ENCODE peak calls at places on chromosomes 4 and X, in four cellular contexts. U is body of pancreas, L is A549, P is ovary. R is an unnamed sample.
A peak's percentile ranks its signal among the peaks of the same experiment; 100 is the strongest.

GRCh38 chr4:73917081-73917501 is 47.9 kb downstream of the CXCL1 start:
- DNase-seq in L (peak; percentile 29), P (no peak), U (no peak), R (no peak)

GRCh38 chr4:33924239-33924638 is 2320.1 kb downstream of the ARAP2 start:
- DNase-seq in U (no peak), L (peak; percentile 6), P (no peak), R (no peak)

GRCh38 chrX:18983711-18984380 is at the start of gene PHKA2:
- DNase-seq in L (no peak), P (peak; percentile 33), U (peak; percentile 64), R (peak; percentile 59)

GRCh38 chrX:14897042-14897441 is 23.8 kb downstream of the MOSPD2 start:
- DNase-seq in L (no peak), P (no peak), U (no peak), R (no peak)

GRCh38 chr4:38152305-38152704 is 192.1 kb downstream of the PTTG2 start:
- DNase-seq in P (no peak), L (no peak), U (no peak), R (no peak)

GRCh38 chr4:53920116-53920515 is 144.3 kb downstream of the CHIC2 start:
- DNase-seq in L (no peak), P (no peak), U (no peak), R (no peak)

GRCh38 chrX:130120746-130121504 is 10.6 kb upstream of the ELF4 start:
- DNase-seq in P (peak; percentile 78), U (peak; percentile 64), L (peak; percentile 73), R (peak; percentile 82)

GRCh38 chr4:103996637-103997036 is 276.9 kb upstream of the TACR3 start:
- DNase-seq in L (peak; percentile 71), P (no peak), U (peak; percentile 29), R (peak; percentile 46)

GRCh38 chrX:154327026-154327820 is 31.6 kb downstream of the TKTL1 start:
- DNase-seq in L (no peak), P (no peak), U (peak; percentile 32), R (peak; percentile 23)

GRCh38 chr4:3675251-3676115 is 90.7 kb upstream of the ADRA2C start:
- DNase-seq in P (no peak), L (peak; percentile 12), U (no peak), R (no peak)

GRCh38 chr4:5517372-5517771 is 191.0 kb downstream of the EVC2 start:
- DNase-seq in U (no peak), P (no peak), L (no peak), R (no peak)

GRCh38 chr4:21569638-21570037 is 378.9 kb downstream of the KCNIP4 start:
- DNase-seq in L (no peak), P (no peak), U (no peak), R (no peak)

GRCh38 chr4:31169851-31170250 is 449.7 kb downstream of the PCDH7 start:
- DNase-seq in P (no peak), L (no peak), U (no peak), R (no peak)

GRCh38 chr4:141730805-141731204 is 94.4 kb downstream of the IL15 start:
- DNase-seq in P (no peak), U (no peak), L (no peak), R (no peak)

GRCh38 chrX:71828086-71828485 is 64.9 kb downstream of the CXorf49B start:
- DNase-seq in P (no peak), L (no peak), U (no peak), R (no peak)

GRCh38 chr4:113699772-113700171 is 61.8 kb downstream of the CAMK2D start:
- DNase-seq in L (no peak), U (no peak), P (no peak), R (no peak)

GRCh38 chr4:68123525-68123924 is 6.1 kb downstream of the TMPRSS11F start:
- DNase-seq in L (no peak), U (no peak), P (no peak), R (no peak)

GRCh38 chr4:157804169-157804543 is 368.7 kb downstream of the GASK1B start:
- DNase-seq in U (no peak), P (no peak), L (no peak), R (no peak)

GRCh38 chr4:123994917-123995316 is 598.3 kb downstream of the SPRY1 start:
- DNase-seq in U (no peak), L (peak; percentile 2), P (no peak), R (no peak)

GRCh38 chr4:155796031-155796430 is 37.2 kb downstream of the GUCY1B1 start:
- DNase-seq in U (no peak), P (no peak), L (peak; percentile 31), R (no peak)

GRCh38 chr4:182010876-182011275 is 232.3 kb upstream of the TENM3 start:
- DNase-seq in P (no peak), U (no peak), L (no peak), R (no peak)

GRCh38 chrX:115337735-115338134 is 48.2 kb downstream of the LUZP4 start:
- DNase-seq in U (peak; percentile 12), P (peak; percentile 16), L (no peak), R (no peak)

GRCh38 chr4:48141048-48141447 is 7.0 kb upstream of the TXK start:
- DNase-seq in P (no peak), U (no peak), L (peak; percentile 33), R (no peak)

GRCh38 chr4:11165052-11165451 is 263.6 kb downstream of the HS3ST1 start:
- DNase-seq in U (no peak), L (no peak), P (no peak), R (no peak)

GRCh38 chrX:139126493-139126892 is 404.0 kb upstream of the F9 start:
- DNase-seq in L (peak; percentile 35), P (no peak), U (peak; percentile 68), R (no peak)

GRCh38 chr4:181559637-181560036 is 683.6 kb upstream of the TENM3 start:
- DNase-seq in U (no peak), L (no peak), P (no peak), R (no peak)

DNA sequence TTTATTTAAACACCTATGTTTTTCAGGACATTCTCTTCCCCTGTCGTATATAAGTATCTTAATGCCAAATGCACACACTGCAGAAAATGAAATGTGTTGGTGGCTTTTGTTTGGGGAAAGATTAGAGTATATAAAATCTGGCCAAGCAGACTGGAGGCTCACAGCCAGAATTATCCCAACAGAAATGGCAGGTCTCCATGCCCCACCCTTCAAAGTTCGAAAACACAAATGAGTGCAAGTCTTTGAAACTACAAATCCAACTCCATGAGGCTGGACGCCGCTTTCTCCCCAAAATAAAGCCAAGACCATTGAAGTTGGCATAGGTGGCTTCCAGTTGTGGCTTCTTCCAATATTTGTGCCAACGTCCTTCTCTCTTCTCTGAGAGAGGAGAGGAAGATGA is 72.0 kb downstream of the APBB2 start:
- DNase-seq in U (no peak), L (no peak), P (peak; percentile 49), R (no peak)
- H3K4me1 ChIP-seq in U (peaks cover 50% of the 10 kb centered on the region), L (peaks cover 41% of the 10 kb centered on the region), P (peaks cover 21% of the 10 kb centered on the region), R (peaks cover 30% of the 10 kb centered on the region)

GRCh38 chr4:144645621-144646522 is at the start of gene HHIP:
- DNase-seq in U (peak; percentile 79), P (peak; percentile 41), L (peak; percentile 14), R (peak; percentile 46)
- TF ChIP-seq POLR2A in U (peak; percentile 48), P (no peak), L (no peak), R (no peak)

GRCh38 chr4:917466-917865 is 14.7 kb downstream of the GAK start:
- DNase-seq in U (no peak), L (no peak), P (no peak), R (no peak)
- H3K4me1 ChIP-seq in U (no peaks in the 10 kb centered on the region), L (no peaks in the 10 kb centered on the region), P (peaks cover 16% of the 10 kb centered on the region), R (peaks cover 7% of the 10 kb centered on the region)

DNA sequence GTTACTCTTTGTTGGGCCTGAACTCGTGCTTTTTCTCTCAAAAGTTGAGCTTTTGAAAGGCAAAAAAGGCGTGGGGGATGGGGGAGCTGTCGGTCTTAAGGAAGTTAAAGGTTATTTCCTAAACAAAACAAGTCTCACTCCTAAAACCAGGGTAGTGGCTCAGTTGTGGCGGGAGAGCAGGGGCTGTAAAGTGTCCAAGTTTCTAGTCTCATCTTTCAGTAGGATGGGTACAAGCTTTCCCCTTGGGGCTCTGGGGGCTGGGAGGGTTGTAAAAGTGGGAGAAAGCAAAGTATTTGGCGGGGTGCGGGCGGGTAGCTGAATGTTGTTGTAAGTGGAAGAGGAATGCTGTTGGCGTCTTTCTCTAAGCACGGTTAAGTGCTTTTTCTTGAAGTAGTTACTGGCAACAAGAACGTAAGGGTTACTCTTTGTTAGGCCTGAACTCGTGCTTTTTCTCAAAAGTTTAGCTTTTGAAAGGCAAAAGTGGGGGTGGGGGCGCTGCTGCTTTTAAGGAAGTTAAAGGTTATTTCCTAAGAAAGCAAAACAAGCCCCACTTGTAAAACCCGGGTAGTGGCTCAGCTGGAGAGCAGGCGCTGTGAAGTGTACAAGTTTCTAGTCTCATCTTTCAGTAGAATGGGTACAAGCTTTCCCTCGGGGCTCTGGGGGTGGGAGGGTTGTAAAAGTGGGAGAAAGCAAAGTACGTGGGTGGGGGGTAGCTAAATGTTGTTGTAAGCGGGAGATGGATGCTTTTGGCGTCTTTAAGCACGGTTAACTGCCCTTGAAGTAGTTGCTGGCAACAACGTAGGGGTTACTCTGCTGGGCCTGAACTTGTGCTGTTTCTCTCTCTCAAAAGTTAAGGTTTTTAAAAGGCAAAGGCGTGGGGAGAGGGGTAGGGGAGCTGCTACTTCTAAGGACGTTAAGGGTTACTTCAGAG is 1.1 kb upstream of the WDR1 start:
- DNase-seq in U (no peak), P (peak; percentile 46), L (no peak), R (peak; percentile 55)
- TF ChIP-seq POLR2A in U (no peak), P (no peak), L (no peak), R (no peak)

DNA sequence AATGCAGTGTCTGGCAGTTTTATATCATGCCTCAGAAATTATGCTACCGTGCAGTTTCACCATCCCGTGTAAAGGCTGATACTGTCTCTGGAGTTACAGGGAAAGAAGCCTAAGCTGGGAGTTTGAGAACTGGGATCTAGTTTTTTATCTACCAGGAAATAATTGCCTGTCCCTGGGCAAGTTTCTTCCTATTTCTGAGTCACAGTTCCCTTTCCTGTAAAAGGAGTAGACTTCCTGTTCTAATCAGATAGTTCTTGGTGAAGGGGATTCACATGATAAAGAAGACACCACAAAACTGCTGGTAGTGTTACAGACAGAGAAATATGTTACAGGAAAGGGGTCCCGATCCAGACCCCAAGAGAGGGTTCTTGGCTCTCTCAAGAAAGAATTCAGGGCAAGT is 17.1 kb downstream of the HERC3 start:
- DNase-seq in L (no peak), P (no peak), U (no peak), R (no peak)
- H3K4me1 ChIP-seq in L (peaks cover 36% of the 10 kb centered on the region), P (peaks cover 9% of the 10 kb centered on the region), U (peaks cover 43% of the 10 kb centered on the region), R (no peaks in the 10 kb centered on the region)

R was measured in adrenal gland.